ENCODE peak calls at places on chromosome 10, in five cellular contexts. G is adrenal gland, N is left lung, A is HCT116, P is endodermal cell. U is an unnamed sample.

GRCh38 chr10:88115406-88115805 is 252.0 kb downstream of the PTEN start:
- DNase-seq in P (no peak), N (no peak), G (no peak), A (no peak), U (no peak)

GRCh38 chr10:97314677-97315076 is 4.4 kb upstream of the FRAT1 start:
- DNase-seq in N (no peak), P (no peak), A (no peak), G (no peak), U (no peak)

GRCh38 chr10:7819126-7819470 is 793 bp downstream of the TAF3 start:
- DNase-seq in G (peak; percentile 72), P (peak; percentile 76), A (no peak), N (no peak), U (peak; percentile 22)

GRCh38 chr10:49360271-49361177 is 35.4 kb downstream of the DRGX start:
- DNase-seq in N (no peak), P (peak; percentile 67), A (no peak), G (peak; percentile 52), U (no peak)

GRCh38 chr10:104925232-104925851 is 284.3 kb downstream of the SORCS3 start:
- DNase-seq in A (peak; percentile 66), G (peak; percentile 71), P (peak; percentile 85), N (no peak), U (no peak)

GRCh38 chr10:129654461-129654860 is 187.4 kb downstream of the MGMT start:
- DNase-seq in N (peak; percentile 34), G (no peak), A (no peak), P (peak; percentile 41), U (no peak)

GRCh38 chr10:15539262-15539661 is 168.2 kb upstream of the FAM171A1 start:
- DNase-seq in P (no peak), A (no peak), N (no peak), G (no peak), U (no peak)

GRCh38 chr10:86659721-86660438 is 5.5 kb downstream of the OPN4 start:
- DNase-seq in N (peak; percentile 65), A (no peak), P (peak; percentile 48), G (no peak), U (no peak)

GRCh38 chr10:91576096-91576545 is 56.8 kb downstream of the PPP1R3C start:
- DNase-seq in P (no peak), N (no peak), A (no peak), G (no peak), U (no peak)

GRCh38 chr10:24394479-24395190 is 185.7 kb downstream of the KIAA1217 start:
- DNase-seq in A (no peak), G (no peak), P (no peak), N (no peak), U (no peak)

GRCh38 chr10:19815478-19816419 is 483 bp upstream of the PLXDC2 start:
- DNase-seq in N (peak; percentile 89), P (peak; percentile 95), A (no peak), G (peak; percentile 90), U (no peak)

GRCh38 chr10:131960631-131961046 is 21.1 kb downstream of the BNIP3 start:
- DNase-seq in P (no peak), N (peak; percentile 68), G (no peak), A (no peak), U (no peak)

GRCh38 chr10:20988357-20988983 is 91.4 kb upstream of the NEBL start:
- DNase-seq in P (no peak), A (no peak), N (no peak), G (no peak), U (no peak)

GRCh38 chr10:70726909-70727495 is 54.7 kb downstream of the ADAMTS14 start:
- DNase-seq in G (no peak), P (no peak), N (no peak), A (no peak), U (no peak)

GRCh38 chr10:93856349-93857140 is 37.2 kb upstream of the SLC35G1 start:
- DNase-seq in G (no peak), N (no peak), P (no peak), A (no peak), U (no peak)

GRCh38 chr10:101050206-101051069 is 11.4 kb upstream of the KAZALD1 start:
- DNase-seq in P (peak; percentile 97), A (no peak), N (peak; percentile 94), G (no peak), U (no peak)

GRCh38 chr10:11547111-11547625 is 64.3 kb downstream of the USP6NL start:
- DNase-seq in G (no peak), P (no peak), A (no peak), N (no peak), U (no peak)

GRCh38 chr10:119268871-119269506 is 61.6 kb downstream of the GRK5 start:
- DNase-seq in N (no peak), P (peak; percentile 35), G (no peak), A (no peak), U (no peak)

GRCh38 chr10:48450811-48451466 is 144.5 kb downstream of the MAPK8 start:
- DNase-seq in N (no peak), P (no peak), A (no peak), G (no peak), U (no peak)

GRCh38 chr10:107727762-107728317 is 563.3 kb upstream of the SORCS1 start:
- DNase-seq in P (no peak), N (no peak), A (no peak), G (no peak), U (no peak)

GRCh38 chr10:89369142-89370105 is 8.4 kb upstream of the IFIT1B start:
- DNase-seq in P (peak; percentile 48), G (no peak), A (no peak), N (no peak), U (no peak)

GRCh38 chr10:77284797-77285196 is 352.8 kb downstream of the KCNMA1 start:
- DNase-seq in A (no peak), P (no peak), G (no peak), N (no peak), U (no peak)

GRCh38 chr10:51892965-51893658 is 193.7 kb upstream of the CSTF2T start:
- DNase-seq in G (no peak), N (no peak), A (peak; percentile 40), P (peak; percentile 61), U (no peak)
- TF ChIP-seq CTCF in G (peak; percentile 26), N (no peak), A (peak; percentile 54), P (peak; percentile 71), U (no peak)

GRCh38 chr10:33509231-33509871 is 174.9 kb upstream of the NRP1 start:
- DNase-seq in P (no peak), N (no peak), A (peak; percentile 56), G (peak; percentile 88), U (no peak)
- H3K27ac ChIP-seq in P (peak overlapping the region; percentile 25), N (no peak overlapping the region), A (no peak overlapping the region), G (no peak overlapping the region), U (peak overlapping the region; percentile 51)

DNA sequence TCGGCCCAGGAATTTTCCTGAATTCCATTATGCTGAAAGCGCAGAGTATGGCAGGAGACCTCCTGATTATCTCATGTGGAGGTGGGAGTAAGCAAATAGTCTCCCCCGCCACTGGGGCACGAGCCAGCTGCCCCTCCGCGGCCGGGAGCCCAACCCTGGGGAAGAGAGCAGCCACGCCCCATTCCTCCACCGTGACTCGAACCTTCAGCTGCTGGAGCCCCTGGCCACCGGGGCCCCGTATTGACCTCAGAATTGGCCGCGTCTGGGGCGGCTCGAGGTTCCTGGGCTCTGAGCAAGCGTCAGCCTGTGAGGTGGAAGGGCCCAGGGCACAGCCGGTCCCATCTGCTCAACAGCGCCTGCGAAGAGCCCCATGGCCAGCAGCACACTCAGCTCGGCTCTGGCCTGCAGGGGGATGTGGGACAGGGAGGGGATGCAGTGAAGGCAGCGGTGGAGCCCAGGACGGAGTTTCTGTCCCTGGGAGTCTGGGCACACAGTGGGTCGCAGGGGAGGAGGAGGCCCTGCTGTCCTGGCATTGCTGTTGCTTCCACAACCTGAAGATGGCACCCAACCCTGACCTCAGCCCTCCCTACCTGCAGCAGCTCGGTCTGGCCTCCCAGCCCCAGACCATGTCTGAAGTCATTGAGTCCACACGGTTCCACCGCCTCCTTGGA is 97.8 kb downstream of the CHST15 start:
- DNase-seq in G (peak; percentile 75), N (peak; percentile 89), A (peak; percentile 67), P (peak; percentile 94), U (no peak)
- H3K4me3 ChIP-seq in G (no peak overlapping the region), N (peak overlapping the region; percentile 8), A (peak overlapping the region; percentile 60), P (peak overlapping the region; percentile 59), U (peak overlapping the region; percentile 11)

DNA sequence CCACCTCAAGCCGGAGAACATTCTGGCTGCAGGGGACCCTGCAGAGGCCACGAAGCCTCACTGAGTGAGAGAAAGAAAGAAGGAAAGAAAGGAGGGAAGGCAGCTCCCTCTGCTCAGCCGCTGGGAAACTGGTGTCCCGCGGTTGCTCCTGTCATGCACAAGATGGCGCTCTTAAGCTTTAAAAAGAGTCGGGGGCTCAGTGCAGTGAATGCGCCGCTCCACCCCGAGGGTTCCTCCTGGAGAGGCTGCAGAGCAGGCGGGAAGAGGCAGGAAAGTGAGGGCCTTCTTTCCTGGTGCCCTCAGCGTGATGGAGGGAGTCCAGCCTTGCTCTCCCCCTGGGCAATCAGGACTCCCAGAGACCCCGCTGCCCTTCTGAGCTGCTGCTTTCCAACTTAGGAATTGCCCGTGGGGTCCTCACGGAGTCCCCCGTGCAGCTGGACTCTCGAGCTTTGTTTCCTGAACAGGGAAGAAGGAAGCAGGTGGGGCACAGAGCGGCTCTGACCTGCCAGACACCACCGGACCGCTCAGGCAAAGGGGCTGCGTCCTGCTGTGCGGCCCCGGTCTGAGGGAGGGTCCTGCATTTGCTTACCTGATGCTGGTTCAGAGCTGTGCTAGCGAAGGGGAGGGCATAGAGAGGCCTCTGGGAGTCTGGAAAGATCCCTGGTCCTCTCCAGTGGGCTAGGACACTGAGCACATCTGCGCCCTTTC is 141.9 kb upstream of the MKI67 start:
- DNase-seq in A (peak; percentile 31), P (peak; percentile 94), N (no peak), G (peak; percentile 53), U (no peak)
- TF ChIP-seq CTCF in A (peak; percentile 76), P (peak; percentile 89), N (peak; percentile 13), G (no peak), U (no peak)

DNA sequence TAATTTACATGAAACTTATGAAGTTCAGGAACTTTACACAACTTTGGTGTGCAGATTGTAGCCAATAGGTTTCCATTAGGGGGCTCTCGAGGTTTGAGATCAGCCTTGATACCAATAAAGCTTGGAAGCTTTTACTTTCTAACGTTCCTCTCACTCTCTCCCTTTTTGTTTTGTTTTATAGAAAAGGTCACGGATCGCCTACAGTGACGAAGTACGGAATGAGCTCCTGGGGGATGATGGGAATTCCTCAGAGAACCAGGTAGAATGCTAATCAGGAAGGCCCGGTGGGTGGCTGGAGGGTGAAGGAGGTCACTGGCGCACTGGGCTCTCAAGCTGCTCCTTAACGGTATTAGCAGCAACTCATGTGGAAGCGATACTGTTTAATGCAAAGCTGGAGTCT is 79.9 kb downstream of the VTI1A start:
- DNase-seq in G (no peak), N (no peak), P (peak; percentile 64), A (peak; percentile 71), U (no peak)
- H3K27ac ChIP-seq in G (no peak overlapping the region), N (no peak overlapping the region), P (no peak overlapping the region), A (peak overlapping the region; percentile 90), U (no peak overlapping the region)

DNA sequence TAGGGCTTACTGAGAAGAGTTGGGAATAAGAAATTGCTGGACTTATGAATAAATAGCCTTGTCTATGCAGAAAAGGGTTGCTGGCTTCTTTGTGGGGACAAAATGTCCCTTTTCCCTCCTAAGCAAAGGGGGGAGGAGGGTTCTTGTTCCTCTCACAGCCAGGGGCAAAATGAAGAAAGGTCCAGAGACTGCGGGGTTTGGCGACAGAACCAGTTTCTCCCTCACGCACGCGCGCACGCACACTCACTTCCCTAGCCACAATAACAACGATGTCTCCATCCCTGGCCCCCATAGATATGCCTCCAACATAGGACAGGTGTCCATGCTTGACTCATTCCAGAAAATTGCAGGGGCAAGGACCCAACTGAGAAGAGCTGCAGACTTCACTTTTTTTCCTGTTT is 3.3 kb downstream of the ZMIZ1 start:
- DNase-seq in N (peak; percentile 54), P (no peak), A (no peak), G (no peak), U (no peak)
- H3K4me3 ChIP-seq in N (no peak overlapping the region), P (peak overlapping the region; percentile 88), A (no peak overlapping the region), G (no peak overlapping the region), U (peak overlapping the region; percentile 88)

GRCh38 chr10:58995058-58995596 is 181.3 kb upstream of the PHYHIPL start:
- DNase-seq in N (no peak), P (no peak), A (no peak), G (no peak), U (no peak)
- TF ChIP-seq CTCF in N (no peak), P (no peak), A (no peak), G (no peak), U (no peak)